ENCODE peak calls at places on chromosomes 3 and 15, in four cellular contexts. Y is HepG2, T is HEK293T, B is K562. C is an unnamed sample.

GRCh38 chr15:34147371-34148140 is 45.7 kb downstream of the PGBD4 start:
- DNase-seq in T (no peak), B (no peak), Y (no peak), C (no peak)

GRCh38 chr15:63157891-63158431 is 684 bp upstream of the RPS27L start:
- DNase-seq in T (peak; percentile 23), Y (peak; percentile 70), B (peak; percentile 77), C (no peak)

GRCh38 chr3:117261907-117262518 is 552.4 kb downstream of the TUSC7 start:
- DNase-seq in T (no peak), Y (peak; percentile 5), B (no peak), C (no peak)

GRCh38 chr3:155494332-155494731 is 200.8 kb upstream of the STRIT1 start:
- DNase-seq in B (no peak), T (no peak), Y (no peak), C (no peak)

GRCh38 chr3:89360155-89360554 is 252.7 kb downstream of the EPHA3 start:
- DNase-seq in B (no peak), T (no peak), Y (no peak), C (no peak)

GRCh38 chr3:45309876-45310275 is 78.5 kb upstream of the LARS2 start:
- DNase-seq in T (no peak), B (no peak), Y (no peak), C (no peak)

GRCh38 chr15:78422571-78423340 is 15.3 kb upstream of the IREB2 start:
- DNase-seq in B (peak; percentile 72), T (peak; percentile 81), Y (peak; percentile 70), C (no peak)

GRCh38 chr3:53815067-53815466 is 31.2 kb downstream of the CHDH start:
- DNase-seq in T (no peak), B (no peak), Y (no peak), C (no peak)

GRCh38 chr15:24956131-24956838 is 1.5 kb downstream of the SNRPN start:
- DNase-seq in Y (peak; percentile 59), T (no peak), B (peak; percentile 7), C (peak; percentile 57)

GRCh38 chr15:80507638-80508316 is 103.6 kb downstream of the ARNT2 start:
- DNase-seq in T (no peak), Y (no peak), B (no peak), C (no peak)

GRCh38 chr3:126540342-126540849 is 16.4 kb downstream of the CHST13 start:
- DNase-seq in Y (no peak), T (no peak), B (peak; percentile 45), C (no peak)

GRCh38 chr3:129282727-129283327 is 4.2 kb downstream of the HMCES start:
- DNase-seq in T (no peak), Y (peak; percentile 12), B (no peak), C (peak; percentile 88)

GRCh38 chr15:81877533-81878227 is 168.1 kb downstream of the MEX3B start:
- DNase-seq in B (no peak), T (peak; percentile 26), Y (no peak), C (no peak)

GRCh38 chr15:74174216-74174965 is 881 bp downstream of the ISLR start:
- DNase-seq in T (no peak), B (no peak), Y (no peak), C (no peak)

GRCh38 chr3:125087768-125088391 is 32.1 kb upstream of the HEG1 start:
- DNase-seq in Y (no peak), B (no peak), T (no peak), C (no peak)

GRCh38 chr15:41801850-41802455 is 25.9 kb upstream of the JMJD7 start:
- DNase-seq in T (no peak), B (no peak), Y (no peak), C (no peak)

GRCh38 chr3:29311805-29312204 is 30.9 kb downstream of the RBMS3 start:
- DNase-seq in Y (no peak), T (no peak), B (no peak), C (no peak)

GRCh38 chr3:66609660-66610547 is 109.1 kb upstream of the LRIG1 start:
- DNase-seq in Y (no peak), T (no peak), B (no peak), C (no peak)

GRCh38 chr3:184315506-184315867 is 1.1 kb downstream of the EIF4G1 start:
- DNase-seq in T (no peak), B (peak; percentile 12), Y (no peak), C (no peak)

GRCh38 chr3:70360985-70361384 is 48.5 kb upstream of the MDFIC2 start:
- DNase-seq in Y (no peak), T (no peak), B (no peak), C (peak; percentile 19)

GRCh38 chr3:41141431-41142164 is 57.7 kb upstream of the CTNNB1 start:
- DNase-seq in B (no peak), T (no peak), Y (no peak), C (no peak)

GRCh38 chr15:80778621-80778963 is 578 bp upstream of the CEMIP start:
- DNase-seq in B (no peak), T (no peak), Y (no peak), C (no peak)

GRCh38 chr15:25244731-25245585 is 193.9 kb downstream of the UBE3A start:
- DNase-seq in B (no peak), Y (no peak), T (no peak), C (no peak)

GRCh38 chr15:39756806-39757522 is 25.7 kb downstream of the FSIP1 start:
- DNase-seq in Y (peak; percentile 43), B (peak; percentile 70), T (peak; percentile 7), C (no peak)

GRCh38 chr15:31296304-31297220 is 30.1 kb upstream of the KLF13 start:
- DNase-seq in Y (peak; percentile 97), B (no peak), T (no peak), C (no peak)

GRCh38 chr3:21169858-21170257 is 581.2 kb downstream of the ZNF385D start:
- DNase-seq in Y (no peak), T (no peak), B (no peak), C (no peak)
- TF ChIP-seq FOXK2 in Y (no peak), T (no peak), B (no peak), C (no peak)

GRCh38 chr3:51675201-51675611 is 4.2 kb downstream of the TEX264 start:
- DNase-seq in T (no peak), Y (no peak), B (no peak), C (no peak)
- TF ChIP-seq FOXK2 in T (no peak), Y (no peak), B (no peak), C (no peak)

GRCh38 chr3:177438596-177439220 is 241.4 kb upstream of the TBL1XR1 start:
- DNase-seq in T (no peak), Y (no peak), B (no peak), C (no peak)
- TF ChIP-seq FOXK2 in T (no peak), Y (no peak), B (no peak), C (no peak)

DNA sequence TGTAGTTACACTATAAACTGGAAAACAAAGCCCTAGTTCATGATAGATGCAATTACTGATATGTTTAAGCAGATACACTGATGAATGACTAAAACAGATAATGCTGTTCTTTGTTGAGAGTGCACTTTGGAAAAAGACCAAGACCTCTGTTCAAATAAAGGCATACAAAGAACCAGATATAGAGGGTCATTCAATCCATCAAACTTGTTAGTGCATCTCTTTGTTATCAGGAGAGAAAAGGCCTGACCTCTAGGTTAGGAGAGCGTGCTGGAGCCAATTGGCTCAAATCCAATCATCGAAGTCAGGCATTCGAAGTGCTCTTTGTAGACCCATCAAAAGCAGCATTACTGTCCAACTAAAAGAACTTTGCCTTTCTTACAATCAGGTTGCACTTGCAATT is 124.2 kb downstream of the TFG start:
- DNase-seq in Y (peak; percentile 78), B (no peak), T (no peak), C (no peak)
- TF ChIP-seq FOXK2 in Y (no peak), B (no peak), T (no peak), C (no peak)

C was measured in GM12878.